ENCODE peak calls at places on chromosomes 12 and 14, in seven cellular contexts. C, D, H, L, N, W and T are unnamed samples.

GRCh38 chr12:107318804-107319535 is 225.6 kb upstream of the CRY1 start:
- DNase-seq in C (no peak), L (peak; percentile 64), D (peak; percentile 63), H (no peak), W (no peak), N (peak; percentile 49), T (no peak)

GRCh38 chr14:25111061-25111601 is 61.2 kb upstream of the STXBP6 start:
- DNase-seq in C (peak; percentile 59), D (peak; percentile 96), W (no peak), H (no peak), L (no peak), N (peak; percentile 90), T (no peak)

GRCh38 chr14:91215381-91215780 is 29.1 kb downstream of the GPR68 start:
- DNase-seq in W (no peak), D (no peak), N (no peak), L (no peak), H (no peak), C (no peak), T (no peak)

GRCh38 chr14:24123465-24124417 is 6.7 kb upstream of the FITM1 start:
- DNase-seq in W (peak; percentile 45), C (no peak), L (no peak), D (no peak), N (no peak), H (no peak), T (no peak)

GRCh38 chr12:115571027-115571426 is 706.5 kb downstream of the MED13L start:
- DNase-seq in D (no peak), N (no peak), H (no peak), L (no peak), W (no peak), C (no peak), T (no peak)

GRCh38 chr12:1912580-1913376 is 5.7 kb downstream of the CACNA2D4 start:
- DNase-seq in H (no peak), L (no peak), D (no peak), C (no peak), N (no peak), W (peak; percentile 7), T (peak; percentile 22)

GRCh38 chr14:33679461-33680225 is 271.2 kb downstream of the EGLN3 start:
- DNase-seq in L (no peak), C (no peak), N (peak; percentile 61), D (peak; percentile 83), W (no peak), H (no peak), T (no peak)

GRCh38 chr12:81811778-81812125 is 52.6 kb upstream of the PPFIA2 start:
- DNase-seq in H (no peak), D (no peak), C (no peak), W (no peak), L (no peak), N (no peak), T (no peak)

GRCh38 chr12:124865728-124866127 is 2.1 kb upstream of the SCARB1 start:
- DNase-seq in D (no peak), W (no peak), N (no peak), H (no peak), C (no peak), L (no peak), T (peak; percentile 34)

GRCh38 chr12:49867580-49868341 is 24.9 kb upstream of the BCDIN3D start:
- DNase-seq in L (no peak), N (peak; percentile 43), C (no peak), H (no peak), W (no peak), D (peak; percentile 36), T (peak; percentile 60)

GRCh38 chr12:112524676-112525425 is 106.1 kb downstream of the PTPN11 start:
- DNase-seq in L (no peak), C (no peak), H (no peak), N (peak; percentile 21), D (peak; percentile 12), W (no peak), T (no peak)

GRCh38 chr14:51283402-51283825 is 43.4 kb downstream of the TMX1 start:
- DNase-seq in L (peak; percentile 89), W (peak; percentile 41), N (peak; percentile 94), D (peak; percentile 96), C (no peak), H (no peak), T (no peak)

DNA sequence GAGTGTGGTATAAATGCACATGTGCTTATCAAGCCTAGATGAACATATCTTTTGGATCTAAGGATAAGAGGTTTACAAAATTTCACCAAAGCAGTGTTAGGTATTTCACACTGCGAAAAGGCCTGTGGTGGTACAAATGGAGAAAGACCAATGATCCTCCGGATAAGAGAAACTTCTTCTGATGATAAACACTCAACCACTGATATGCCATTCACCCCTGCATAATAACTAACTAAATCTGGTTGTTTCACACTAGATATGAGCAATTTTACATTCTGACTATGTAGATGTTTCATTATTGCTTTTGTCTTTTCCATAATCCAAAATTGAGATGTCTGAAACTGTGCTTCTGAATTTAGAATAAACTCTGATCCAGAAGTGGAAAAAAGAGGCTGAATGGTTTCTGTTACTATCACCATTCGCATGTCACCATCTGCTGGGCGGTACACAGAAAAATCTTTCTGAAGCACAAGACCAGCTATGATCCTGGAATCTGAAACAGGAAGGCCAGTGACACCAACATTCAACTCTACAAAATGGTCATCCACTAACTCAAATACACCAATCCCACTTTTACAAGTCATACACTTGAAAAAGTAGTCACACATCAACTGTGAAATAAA is 1.3 kb downstream of the BBS10 start:
- DNase-seq in C (peak; percentile 41), D (peak; percentile 84), L (peak; percentile 55), N (peak; percentile 82), W (peak; percentile 32), H (no peak), T (no peak)
- TF ChIP-seq CTCF in C (no peak), D (peak; percentile 46), L (peak; percentile 57), N (peak; percentile 58), W (peak; percentile 54), H (no peak), T (peak; percentile 13)

DNA sequence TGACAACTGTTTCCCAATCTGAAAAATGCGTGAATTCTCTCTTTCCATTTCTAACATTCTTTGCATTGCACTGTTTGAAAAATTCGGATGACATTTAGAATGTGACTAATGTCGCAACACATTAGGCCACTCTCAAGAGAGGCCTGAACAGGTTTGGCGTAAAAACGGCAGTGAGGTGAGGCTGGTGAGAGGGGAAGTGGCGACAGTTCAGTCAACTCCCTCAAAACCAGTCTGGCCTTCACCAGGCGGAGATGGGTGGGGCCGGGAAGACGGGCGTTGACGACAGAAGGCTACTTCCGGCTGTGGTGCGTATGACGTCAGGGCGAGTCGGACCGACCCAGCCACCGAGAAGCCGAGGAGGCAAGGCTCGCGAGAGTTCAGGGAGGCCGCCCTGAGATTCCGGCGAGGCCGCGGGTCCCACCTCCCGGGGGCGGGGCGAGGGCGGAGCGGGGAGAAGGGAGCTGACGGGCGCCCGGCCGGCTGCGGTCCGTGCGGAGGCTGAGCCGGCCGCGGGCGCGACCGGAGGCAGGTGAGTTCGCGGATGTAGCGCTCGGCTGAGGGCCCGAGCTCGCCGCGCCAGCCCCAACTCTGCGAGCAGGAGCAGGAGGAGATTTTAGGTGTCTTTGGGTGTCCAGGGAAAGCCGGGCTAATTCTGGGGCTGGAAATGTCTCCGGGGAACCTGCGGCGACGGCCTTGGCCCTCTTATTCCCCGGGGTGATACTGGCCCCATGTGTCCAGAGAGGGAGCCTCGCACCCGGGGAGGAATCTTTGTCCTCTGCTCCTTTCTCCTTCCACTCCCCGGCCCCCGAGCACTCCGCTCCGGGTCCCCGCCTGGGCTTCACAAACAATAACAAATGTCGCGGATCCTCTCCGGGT is at the start of gene STK38L:
- DNase-seq in C (peak; percentile 95), D (peak; percentile 95), H (peak; percentile 99), N (peak; percentile 98), L (peak; percentile 93), W (peak; percentile 95), T (peak; percentile 99)
- TF ChIP-seq CTCF in C (no peak), D (peak; percentile 17), H (peak; percentile 34), N (peak; percentile 24), L (peak; percentile 23), W (peak; percentile 18), T (no peak)

GRCh38 chr12:120367252-120367923 is 1.6 kb downstream of the MSI1 start:
- DNase-seq in L (peak; percentile 62), W (no peak), D (no peak), N (no peak), C (no peak), H (no peak), T (no peak)

GRCh38 chr12:120370343-120371243 is 1.6 kb upstream of the MSI1 start:
- DNase-seq in N (no peak), H (no peak), L (no peak), D (no peak), C (no peak), W (no peak), T (no peak)

GRCh38 chr12:120367924-120368788 is 808 bp downstream of the MSI1 start:
- DNase-seq in N (no peak), L (peak; percentile 21), H (no peak), D (no peak), W (no peak), C (no peak), T (no peak)

GRCh38 chr12:120368789-120369475 is at the start of gene MSI1:
- DNase-seq in H (no peak), C (no peak), N (no peak), L (peak; percentile 68), W (no peak), D (no peak), T (no peak)

DNA sequence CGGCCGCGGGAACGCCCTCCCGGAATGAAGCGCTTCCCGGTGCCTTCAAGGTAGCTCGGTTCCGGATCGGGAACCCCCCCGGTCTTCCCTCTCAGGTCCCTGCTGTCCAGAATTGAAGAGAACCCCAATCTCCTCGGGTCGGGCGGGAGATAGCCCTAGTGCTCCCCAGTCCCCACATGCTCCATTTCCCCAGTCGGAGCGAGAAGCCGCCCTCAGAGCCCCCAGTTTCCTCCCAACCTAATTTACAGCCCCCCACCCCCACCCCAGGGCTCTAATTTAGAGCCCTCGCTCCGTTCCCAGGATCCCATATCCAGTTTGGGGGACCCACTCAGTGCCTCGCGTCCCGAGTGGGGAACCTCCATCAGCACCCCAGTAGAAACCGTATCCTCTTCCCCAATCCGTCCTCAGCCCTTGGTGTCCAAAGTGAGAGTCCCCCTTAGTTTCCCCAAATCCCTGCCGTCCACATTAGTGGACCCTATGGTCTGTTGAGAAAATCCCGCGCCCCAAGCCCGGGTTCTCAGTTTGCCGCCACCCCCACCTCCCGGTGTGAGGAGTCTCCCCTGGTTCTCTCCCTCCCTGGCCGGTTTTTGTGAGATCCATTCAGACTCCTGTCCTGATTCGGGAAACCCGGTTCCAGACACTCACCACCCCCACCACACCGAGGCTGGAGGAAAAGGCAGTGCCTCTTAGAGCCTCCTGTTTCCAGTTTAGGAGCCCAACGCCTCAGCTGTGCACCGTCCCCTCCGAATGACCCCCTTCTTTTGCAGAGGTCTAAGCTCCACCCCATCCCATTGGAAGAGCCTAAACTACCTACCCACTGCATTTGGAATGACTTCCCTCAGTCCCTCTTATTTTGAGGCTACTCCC is 745 bp upstream of the MSI1 start:
- DNase-seq in W (no peak), D (no peak), L (peak; percentile 28), N (no peak), C (no peak), H (no peak), T (no peak)
- TF ChIP-seq CTCF in W (no peak), D (no peak), L (no peak), N (no peak), C (no peak), H (no peak), T (no peak)

DNA sequence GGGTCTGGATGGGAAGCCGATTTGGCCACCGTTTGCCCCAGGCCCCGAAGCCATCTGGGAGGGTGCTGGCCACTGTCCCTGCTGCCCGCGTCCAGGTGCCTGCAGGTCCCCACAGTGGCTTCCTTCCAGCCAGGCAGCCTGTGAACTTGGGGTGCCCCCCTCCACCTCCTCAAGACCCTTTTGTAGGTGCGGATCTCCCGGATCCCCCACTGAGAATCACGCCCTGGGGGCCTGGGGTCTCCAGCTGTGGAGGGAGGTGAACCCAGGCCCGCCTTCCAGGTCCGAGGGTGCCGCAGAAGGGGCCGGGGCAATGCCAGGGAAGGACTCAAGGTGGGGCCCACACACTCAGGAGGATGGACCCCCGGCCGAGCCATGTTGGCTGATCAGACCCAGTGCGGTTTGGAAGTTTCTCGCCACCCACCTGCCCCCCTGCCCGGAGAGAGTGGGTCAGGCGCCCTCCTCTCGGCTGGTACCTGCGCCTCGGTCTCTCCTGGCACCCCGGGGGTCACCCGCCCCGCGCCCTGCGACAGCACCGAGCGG is 1.7 kb downstream of the MMP17 start:
- DNase-seq in C (no peak), L (no peak), H (no peak), N (no peak), D (no peak), W (no peak), T (no peak)
- TF ChIP-seq CTCF in C (no peak), L (no peak), H (no peak), N (no peak), D (no peak), W (no peak), T (no peak)